ENCODE peak calls at places on chromosomes 6 and 20, in ten cellular contexts. K, T, O, E, X, A, D, N, W and Z are unnamed samples.

GRCh38 chr6:40042232-40042631 is 108.0 kb upstream of the MOCS1 start:
- DNase-seq in D (no peak), E (no peak), T (no peak), O (no peak), N (peak; percentile 95), X (no peak), K (no peak), W (no peak), A (no peak), Z (no peak)

GRCh38 chr6:71288228-71289038 is at the start of gene OGFRL1:
- DNase-seq in E (peak; percentile 58), T (peak; percentile 66), A (peak; percentile 86), W (peak; percentile 97), X (peak; percentile 88), O (peak; percentile 86), D (peak; percentile 60), N (peak; percentile 45), K (peak; percentile 63), Z (peak; percentile 81)

GRCh38 chr6:56387621-56388413 is 140.4 kb upstream of the COL21A1 start:
- DNase-seq in E (no peak), N (no peak), W (no peak), O (peak; percentile 24), D (no peak), K (no peak), X (no peak), T (no peak), A (no peak), Z (no peak)

GRCh38 chr6:23633986-23634385 is 492.0 kb upstream of the NRSN1 start:
- DNase-seq in D (no peak), K (no peak), E (no peak), N (no peak), W (peak; percentile 50), O (no peak), X (no peak), T (no peak), A (no peak), Z (peak; percentile 27)

GRCh38 chr20:51360451-51361230 is 181.9 kb downstream of the NFATC2 start:
- DNase-seq in A (no peak), W (no peak), O (no peak), E (no peak), K (no peak), T (no peak), N (peak; percentile 98), D (peak; percentile 99), X (peak; percentile 37), Z (no peak)

GRCh38 chr6:90350689-90351554 is 54.3 kb upstream of the BACH2 start:
- DNase-seq in N (no peak), W (no peak), A (no peak), X (no peak), O (no peak), K (no peak), E (no peak), T (no peak), D (no peak), Z (no peak)

GRCh38 chr6:57021086-57021720 is 25.3 kb upstream of the KIAA1586 start:
- DNase-seq in K (no peak), E (no peak), D (peak; percentile 69), O (no peak), X (no peak), A (peak; percentile 58), T (no peak), N (peak; percentile 70), W (no peak), Z (no peak)

GRCh38 chr6:26660096-26660425 is 515 bp upstream of the ZNF322 start:
- DNase-seq in O (no peak), N (peak; percentile 29), X (no peak), A (peak; percentile 46), D (peak; percentile 40), K (no peak), T (no peak), W (no peak), E (no peak), Z (no peak)

GRCh38 chr6:148790404-148790803 is 43.6 kb downstream of the UST start:
- DNase-seq in O (no peak), T (no peak), D (no peak), X (no peak), A (no peak), E (no peak), W (no peak), N (no peak), K (no peak), Z (no peak)

GRCh38 chr6:158567871-158568401 is 8.0 kb downstream of the TMEM181 start:
- DNase-seq in T (no peak), W (peak; percentile 38), A (no peak), O (no peak), N (peak; percentile 73), D (no peak), K (no peak), X (no peak), E (no peak), Z (no peak)

GRCh38 chr6:22049002-22049401 is 247.8 kb downstream of the PRL start:
- DNase-seq in O (no peak), E (no peak), A (no peak), W (no peak), K (no peak), D (peak; percentile 5), X (no peak), N (peak; percentile 26), T (no peak), Z (no peak)

DNA sequence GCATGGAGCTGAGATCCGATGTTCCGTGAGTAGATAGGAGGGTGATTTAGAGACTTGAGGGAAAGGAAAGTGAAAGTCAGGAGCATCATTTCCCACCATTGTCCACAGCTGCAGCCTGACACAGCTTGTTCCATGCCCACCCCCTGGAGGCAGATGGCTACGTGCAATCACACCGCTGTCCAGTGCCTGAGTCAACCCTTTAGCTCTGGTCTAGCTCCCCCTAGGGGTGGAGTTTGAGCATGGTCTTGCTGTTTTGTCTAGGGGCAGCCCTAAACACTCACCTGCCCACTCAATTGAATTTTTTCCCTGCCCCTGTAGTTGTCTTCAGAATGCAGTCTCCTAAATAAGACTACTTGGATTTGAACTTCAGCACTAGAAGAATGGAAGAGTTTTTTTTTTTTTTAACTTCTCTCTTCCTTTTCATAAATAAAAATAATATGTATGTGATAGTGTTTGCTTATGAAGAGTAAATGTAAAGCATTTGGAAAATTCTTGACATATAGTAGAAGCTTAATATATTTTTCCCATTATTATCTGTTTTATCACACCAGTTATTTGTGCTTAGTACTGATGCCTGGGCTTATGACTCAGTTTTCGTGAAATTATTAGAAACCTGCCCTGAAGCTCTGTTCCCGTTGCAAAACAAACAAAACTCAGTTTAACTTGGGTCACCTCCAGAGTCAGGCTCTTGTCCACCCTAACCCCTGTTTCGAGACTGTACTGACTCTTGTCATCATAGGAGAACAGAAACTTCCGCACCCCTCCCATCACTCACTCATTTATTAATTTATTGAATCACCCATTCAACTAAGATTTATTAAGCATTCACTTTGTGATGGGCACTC is 814.8 kb downstream of the MAFB start:
- DNase-seq in O (peak; percentile 41), X (peak; percentile 82), E (peak; percentile 42), W (no peak), D (peak; percentile 68), A (peak; percentile 87), N (peak; percentile 75), K (peak; percentile 84), T (peak; percentile 79), Z (peak; percentile 78)
- TF ChIP-seq CTCF in O (peak; percentile 61), X (peak; percentile 17), E (peak; percentile 72), W (peak; percentile 62), D (peak; percentile 91), A (peak; percentile 92), N (peak; percentile 88), K (peak; percentile 92), T (peak; percentile 72), Z (peak; percentile 86)

DNA sequence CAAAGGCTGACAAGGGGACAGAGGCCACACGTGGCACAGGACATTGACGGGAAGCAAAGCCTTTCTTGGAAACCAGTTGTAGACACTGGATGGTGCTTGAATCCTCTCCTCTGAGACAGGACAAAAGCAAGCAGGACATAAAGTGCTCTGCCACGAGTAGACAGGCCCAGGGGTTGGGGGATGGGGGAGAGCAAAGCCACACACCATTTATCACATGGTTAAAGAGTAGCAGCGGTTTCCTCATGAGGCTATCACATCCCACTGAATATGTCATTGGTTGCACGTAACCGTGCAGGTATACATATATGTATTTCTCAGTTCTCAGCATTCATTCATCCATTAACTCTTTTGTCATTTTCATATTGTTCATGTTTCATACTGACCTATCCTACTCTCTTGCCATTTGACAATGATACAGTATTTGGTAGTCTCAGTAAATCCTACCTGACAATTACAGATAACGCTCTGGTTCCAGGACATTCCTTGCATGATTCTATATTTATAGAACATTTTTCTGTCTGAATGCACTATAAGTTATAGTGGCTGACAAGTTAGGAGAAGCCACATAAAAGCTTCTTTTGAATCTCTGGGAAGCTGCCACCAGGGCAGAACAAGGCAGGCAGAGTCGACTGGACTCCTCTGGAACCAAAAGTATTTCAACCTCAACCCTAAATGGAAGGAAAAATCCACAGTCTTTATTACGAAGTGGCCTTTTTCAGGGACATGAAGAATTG is 23.6 kb downstream of the METTL24 start:
- DNase-seq in O (no peak), K (no peak), X (peak; percentile 79), W (no peak), A (no peak), N (no peak), E (no peak), T (no peak), D (no peak), Z (peak; percentile 31)
- TF ChIP-seq CTCF in O (no peak), K (no peak), X (no peak), W (no peak), A (no peak), N (no peak), E (no peak), T (no peak), D (no peak), Z (no peak)

GRCh38 chr6:35751594-35751993 is 14.8 kb downstream of the ARMC12 start:
- DNase-seq in E (no peak), N (no peak), O (no peak), K (no peak), X (no peak), A (no peak), D (no peak), T (no peak), W (no peak), Z (no peak)

GRCh38 chr6:35757461-35758123 is 18.8 kb upstream of the CLPSL2 start:
- DNase-seq in E (no peak), W (no peak), T (no peak), K (peak; percentile 80), A (peak; percentile 57), O (peak; percentile 61), X (no peak), N (peak; percentile 29), D (peak; percentile 21), Z (no peak)

GRCh38 chr6:35755525-35755924 is 18.7 kb downstream of the ARMC12 start:
- DNase-seq in T (no peak), X (no peak), W (no peak), O (no peak), E (no peak), K (no peak), N (no peak), D (no peak), A (no peak), Z (no peak)

GRCh38 chr6:35752330-35752729 is 15.5 kb downstream of the ARMC12 start:
- DNase-seq in A (no peak), X (no peak), N (no peak), E (no peak), D (no peak), O (no peak), T (no peak), K (no peak), W (no peak), Z (no peak)

GRCh38 chr6:35754452-35755321 is 17.9 kb downstream of the ARMC12 start:
- DNase-seq in D (no peak), O (peak; percentile 49), A (no peak), W (no peak), N (peak; percentile 30), K (no peak), X (no peak), E (no peak), T (no peak), Z (no peak)
- TF ChIP-seq CTCF in D (no peak), O (no peak), A (no peak), W (no peak), N (no peak), K (no peak), X (no peak), E (no peak), T (no peak), Z (no peak)

GRCh38 chr20:49483018-49483705 is 694 bp upstream of the KCNB1 start:
- DNase-seq in X (no peak), A (no peak), O (no peak), W (no peak), T (no peak), E (no peak), K (peak; percentile 61), N (no peak), D (no peak), Z (peak; percentile 39)
- TF ChIP-seq CTCF in X (no peak), A (no peak), O (no peak), W (no peak), T (no peak), E (no peak), K (no peak), N (no peak), D (no peak), Z (no peak)